ENCODE peak calls at places on chromosome 11, in four cellular contexts. One of them, this sample, is unnamed. For H3K79me1, the result is how much of the 10 kb centered on the place peaks cover.

GRCh38 chr11:6259638-6260019 is at the start of gene CCKBR:
- DNase-seq in H1: peak
- DNase-seq in IMR-90: no peak
- DNase-seq in H9: peak
- DNase-seq in this sample: no peak

GRCh38 chr11:66183581-66184048 is 84.8 kb upstream of the RAB1B start:
- DNase-seq in H9: no peak
- DNase-seq in IMR-90: no peak
- DNase-seq in H1: no peak
- DNase-seq in this sample: peak

GRCh38 chr11:6845383-6845782 is at the start of gene OR10A5:
- DNase-seq in IMR-90: no peak
- DNase-seq in H1: no peak
- DNase-seq in H9: no peak
- DNase-seq in this sample: no peak

GRCh38 chr11:9052316-9052715 is 39.1 kb downstream of the SCUBE2 start:
- DNase-seq in H9: no peak
- DNase-seq in IMR-90: no peak
- DNase-seq in H1: no peak
- DNase-seq in this sample: no peak

GRCh38 chr11:122226810-122227379 is 110.9 kb upstream of the BLID start:
- DNase-seq in IMR-90: no peak
- DNase-seq in H1: no peak
- DNase-seq in H9: no peak
- DNase-seq in this sample: no peak

GRCh38 chr11:24885580-24886173 is 388.8 kb downstream of the LUZP2 start:
- DNase-seq in H1: no peak
- DNase-seq in IMR-90: no peak
- DNase-seq in H9: no peak
- DNase-seq in this sample: no peak

GRCh38 chr11:17839973-17840611 is 105.5 kb downstream of the KCNC1 start:
- DNase-seq in H9: no peak
- DNase-seq in H1: no peak
- DNase-seq in IMR-90: peak
- DNase-seq in this sample: no peak

GRCh38 chr11:16610213-16610737 is 128.2 kb upstream of the C11orf58 start:
- DNase-seq in H9: no peak
- DNase-seq in IMR-90: no peak
- DNase-seq in H1: no peak
- DNase-seq in this sample: peak

GRCh38 chr11:84022695-84023094 is 736.5 kb upstream of the CCDC90B start:
- DNase-seq in H1: no peak
- DNase-seq in IMR-90: no peak
- DNase-seq in H9: no peak
- DNase-seq in this sample: no peak

GRCh38 chr11:47378011-47378835 is at the start of gene SPI1:
- DNase-seq in H1: no peak
- DNase-seq in H9: no peak
- DNase-seq in IMR-90: no peak
- DNase-seq in this sample: peak

GRCh38 chr11:29018631-29019030 is 910.4 kb downstream of the METTL15 start:
- DNase-seq in H1: no peak
- DNase-seq in H9: no peak
- DNase-seq in IMR-90: peak
- DNase-seq in this sample: peak

DNA sequence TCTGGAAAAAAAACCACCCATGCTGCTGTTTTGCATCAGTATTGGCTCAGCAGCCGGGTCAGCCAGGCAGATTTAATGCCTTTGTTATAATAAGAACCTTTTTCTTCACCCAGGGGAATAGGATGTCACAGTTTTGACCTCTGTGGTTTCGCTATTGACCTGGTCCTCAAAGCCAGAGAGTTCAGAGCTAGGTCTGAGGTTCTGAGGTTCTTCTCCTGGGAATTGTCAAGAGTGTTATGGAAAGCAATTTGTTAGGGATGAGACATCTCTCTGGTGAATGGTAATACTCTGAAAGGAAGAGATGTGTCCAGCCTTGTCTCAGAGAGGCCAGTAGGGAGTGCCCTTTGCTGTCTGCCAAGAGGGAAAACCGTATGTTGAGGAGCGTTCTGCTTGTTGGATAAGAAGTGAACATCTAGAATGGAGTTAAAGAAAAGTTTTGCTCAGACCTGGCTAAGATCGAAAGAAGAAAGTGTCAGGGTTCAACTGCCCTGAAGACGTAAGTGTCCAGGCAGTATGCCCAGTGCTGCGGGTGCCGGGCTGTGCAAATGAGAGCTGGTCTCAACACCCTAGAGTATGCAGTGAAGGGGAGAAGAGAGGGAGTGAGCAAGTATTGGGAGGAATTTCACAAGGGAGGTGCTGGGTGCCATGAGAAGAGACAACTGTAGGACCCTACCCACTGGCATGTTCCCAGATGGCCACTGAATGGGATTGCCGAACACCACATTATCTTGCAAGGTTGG is 150.9 kb upstream of the TTC12 start:
- DNase-seq in H9: no peak
- DNase-seq in IMR-90: no peak
- DNase-seq in H1: no peak
- DNase-seq in this sample: no peak
- H4K5ac ChIP-seq in H9: no peak
- H4K5ac ChIP-seq in IMR-90: no peak
- H4K5ac ChIP-seq in H1: no peak
- H4K5ac ChIP-seq in this sample: no peak

DNA sequence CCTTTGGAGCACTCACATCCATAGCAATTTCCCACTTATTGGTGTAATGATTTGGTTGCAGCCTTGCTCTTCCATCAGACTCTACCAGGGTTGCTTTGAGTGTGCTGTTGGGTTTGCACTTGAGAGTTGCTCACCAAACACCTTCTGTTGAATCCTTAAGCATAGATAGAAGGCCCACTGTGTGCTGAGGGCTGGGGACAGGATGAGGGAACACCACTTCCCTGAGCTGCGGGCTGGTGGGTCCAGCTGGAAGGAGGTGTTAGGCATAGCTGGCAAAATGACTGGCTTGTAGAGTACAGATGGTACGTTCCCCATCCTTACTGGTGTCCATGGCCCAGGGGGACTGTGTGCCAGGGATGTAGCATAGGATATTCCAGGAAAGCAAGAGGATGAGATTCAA is 3.9 kb downstream of the PRDM11 start:
- DNase-seq in H1: no peak
- DNase-seq in IMR-90: no peak
- DNase-seq in H9: no peak
- DNase-seq in this sample: no peak
- H3K79me1 ChIP-seq in H1: under half
- H3K79me1 ChIP-seq in IMR-90: under half
- H3K79me1 ChIP-seq in H9: under half
- H3K79me1 ChIP-seq in this sample: under half

DNA sequence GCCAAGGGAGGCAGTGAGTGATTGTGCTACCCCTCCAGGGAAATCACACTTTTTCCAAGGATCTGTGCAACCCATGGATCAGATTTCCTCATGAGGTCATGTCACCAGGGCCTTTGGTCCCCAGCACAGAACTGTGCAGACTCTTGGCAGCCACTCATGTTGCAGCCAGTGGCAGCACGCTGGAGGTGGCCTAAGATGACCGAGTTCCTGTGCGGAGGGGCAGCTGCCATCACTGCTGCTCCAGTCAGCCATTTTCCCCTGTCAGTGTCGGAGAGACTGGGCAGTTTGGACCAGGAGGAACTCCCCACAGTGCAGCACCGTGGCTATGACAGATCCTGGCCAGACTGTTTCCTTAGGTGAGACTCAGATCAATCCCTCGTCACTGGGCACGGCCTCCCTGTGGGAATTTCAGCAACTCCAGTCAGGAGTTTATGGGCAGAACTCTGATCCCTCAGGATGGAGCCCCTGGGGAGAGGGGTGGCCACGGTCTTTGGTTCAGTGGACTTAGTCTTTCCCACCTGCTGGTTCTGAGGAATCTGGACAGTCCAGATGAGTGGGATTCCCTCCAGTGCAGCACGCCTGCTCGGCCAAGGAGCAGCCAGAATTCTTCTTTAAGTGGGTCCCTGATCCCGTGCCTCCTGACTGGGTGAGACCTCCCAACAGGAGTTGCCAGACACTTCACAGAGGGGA is 194.6 kb upstream of the CARD18 start:
- DNase-seq in H1: no peak
- DNase-seq in H9: no peak
- DNase-seq in IMR-90: no peak
- DNase-seq in this sample: no peak
- H4K5ac ChIP-seq in H1: no peak
- H4K5ac ChIP-seq in H9: no peak
- H4K5ac ChIP-seq in IMR-90: no peak
- H4K5ac ChIP-seq in this sample: no peak

GRCh38 chr11:63893355-63893754 is 23.6 kb downstream of the RCOR2 start:
- DNase-seq in H1: no peak
- DNase-seq in H9: no peak
- DNase-seq in IMR-90: no peak
- DNase-seq in this sample: no peak
- H3K79me1 ChIP-seq in H1: under half
- H3K79me1 ChIP-seq in H9: under half
- H3K79me1 ChIP-seq in IMR-90: half or more
- H3K79me1 ChIP-seq in this sample: under half

GRCh38 chr11:78295347-78295746 is 106.6 kb downstream of the USP35 start:
- DNase-seq in IMR-90: no peak
- DNase-seq in H9: no peak
- DNase-seq in H1: no peak
- DNase-seq in this sample: no peak

GRCh38 chr11:78295991-78296930 is 107.5 kb downstream of the USP35 start:
- DNase-seq in H1: no peak
- DNase-seq in IMR-90: peak
- DNase-seq in H9: no peak
- DNase-seq in this sample: no peak

GRCh38 chr11:78300108-78300507 is 111.4 kb downstream of the USP35 start:
- DNase-seq in IMR-90: no peak
- DNase-seq in H9: no peak
- DNase-seq in H1: no peak
- DNase-seq in this sample: no peak

GRCh38 chr11:78299000-78299712 is 110.4 kb downstream of the USP35 start:
- DNase-seq in IMR-90: no peak
- DNase-seq in H1: no peak
- DNase-seq in H9: no peak
- DNase-seq in this sample: no peak

GRCh38 chr11:78298216-78298860 is 109.6 kb downstream of the USP35 start:
- DNase-seq in H1: no peak
- DNase-seq in IMR-90: peak
- DNase-seq in H9: no peak
- DNase-seq in this sample: no peak
- H4K5ac ChIP-seq in H1: no peak
- H4K5ac ChIP-seq in IMR-90: no peak
- H4K5ac ChIP-seq in H9: no peak
- H4K5ac ChIP-seq in this sample: no peak

This sample was measured in mesendoderm.